ENCODE peak calls at places on chromosome 16, in nine cellular contexts. N is A549; X is fibroblast of pulmonary artery; L is NT2/D1; K is neural crest cell; H is GM03348; C is stimulated activated CD8-positive, alpha-beta memory T cell treated with anti-CD3 and anti-CD28 coated beads, Interleukin-4, amount 100 ng/mL, for 24 hours; A is activated CD4-positive, alpha-beta memory T cell treated with anti-CD3 and anti-CD28 coated beads, Interleukin-2, amount 10 ng/mL, durations not matched to agents 7 days and 5 days; Z is activated T-helper 1 cell treated with Interleukin-2 at 50 U/mL for 16 hours. G is an unnamed sample.

GRCh38 chr16:11359370-11359769 is 14.1 kb downstream of the RMI2 start:
- DNase-seq in N (no peak), X (no peak), L (no peak), K (no peak), H (no peak), C (no peak), A (no peak), Z (no peak), G (peak)

GRCh38 chr16:89556750-89557149 is 3.7 kb upstream of the RPL13 start:
- DNase-seq in N (no peak), X (no peak), L (no peak), K (no peak), H (no peak), C (no peak), A (no peak), Z (no peak), G (no peak)

GRCh38 chr16:67517661-67518423 is 10.8 kb upstream of the RIPOR1 start:
- DNase-seq in N (no peak), X (no peak), L (no peak), K (no peak), H (no peak), C (no peak), A (no peak), Z (no peak), G (no peak)

GRCh38 chr16:88983771-88984687 is 7.0 kb upstream of the CBFA2T3 start:
- DNase-seq in N (no peak), X (no peak), L (no peak), K (no peak), H (no peak), C (no peak), A (no peak), Z (no peak), G (no peak)

GRCh38 chr16:24452724-24453123 is 86.6 kb upstream of the RBBP6 start:
- DNase-seq in N (no peak), X (no peak), L (no peak), K (no peak), H (no peak), C (no peak), A (no peak), Z (no peak), G (no peak)

GRCh38 chr16:35391328-35391727 is 1931.9 kb downstream of the TP53TG3F start:
- DNase-seq in N (no peak), X (peak), L (peak), K (no peak), H (peak), C (no peak), A (peak), Z (no peak), G (peak)

GRCh38 chr16:85969159-85969558 is 70.2 kb downstream of the IRF8 start:
- DNase-seq in N (no peak), X (peak), L (no peak), K (no peak), H (peak), C (no peak), A (no peak), Z (no peak), G (peak)

GRCh38 chr16:85663891-85664321 is 24.8 kb downstream of the GINS2 start:
- DNase-seq in N (no peak), X (no peak), L (no peak), K (no peak), H (no peak), C (no peak), A (no peak), Z (no peak), G (no peak)

GRCh38 chr16:78447164-78447563 is 347.7 kb downstream of the WWOX start:
- DNase-seq in N (no peak), X (no peak), L (no peak), K (no peak), H (no peak), C (no peak), A (no peak), Z (no peak), G (no peak)

GRCh38 chr16:27685802-27686201 is 135.9 kb downstream of the KATNIP start:
- DNase-seq in N (no peak), X (peak), L (no peak), K (no peak), H (peak), C (no peak), A (no peak), Z (no peak), G (peak)

GRCh38 chr16:67961551-67961957 is 6.9 kb downstream of the SLC12A4 start:
- DNase-seq in N (no peak), X (no peak), L (no peak), K (no peak), H (no peak), C (no peak), A (no peak), Z (no peak), G (no peak)

GRCh38 chr16:68097088-68097487 is 11.9 kb downstream of the NFATC3 start:
- DNase-seq in N (no peak), X (no peak), L (no peak), K (no peak), H (no peak), C (no peak), A (no peak), Z (no peak), G (no peak)

GRCh38 chr16:84310642-84311041 is 16.0 kb downstream of the WFDC1 start:
- DNase-seq in N (no peak), X (no peak), L (no peak), K (no peak), H (no peak), C (no peak), A (no peak), Z (no peak), G (no peak)

GRCh38 chr16:15829460-15829859 is 27.4 kb downstream of the MYH11 start:
- DNase-seq in N (no peak), X (peak), L (no peak), K (no peak), H (no peak), C (no peak), A (no peak), Z (no peak), G (no peak)

GRCh38 chr16:55561319-55561848 is 5.1 kb upstream of the CAPNS2 start:
- DNase-seq in N (no peak), X (no peak), L (no peak), K (no peak), H (no peak), C (no peak), A (no peak), Z (no peak), G (no peak)

GRCh38 chr16:6856578-6856977 is 476.1 kb upstream of the RBFOX1 start:
- DNase-seq in N (no peak), X (no peak), L (no peak), K (no peak), H (no peak), C (no peak), A (no peak), Z (no peak), G (no peak)

GRCh38 chr16:6016530-6017184 is 919.1 kb upstream of the EEF2KMT start:
- DNase-seq in N (peak), X (peak), L (peak), K (no peak), H (no peak), C (no peak), A (no peak), Z (no peak), G (no peak)

GRCh38 chr16:85870159-85870558 is 28.8 kb upstream of the IRF8 start:
- DNase-seq in N (no peak), X (peak), L (no peak), K (no peak), H (no peak), C (no peak), A (no peak), Z (no peak), G (no peak)

GRCh38 chr16:66606000-66606751 is 1.7 kb downstream of the CMTM3 start:
- DNase-seq in N (no peak), X (no peak), L (no peak), K (no peak), H (peak), C (no peak), A (no peak), Z (no peak), G (peak)

GRCh38 chr16:13138528-13138927 is 237.1 kb downstream of the SHISA9 start:
- DNase-seq in N (no peak), X (no peak), L (no peak), K (no peak), H (no peak), C (no peak), A (no peak), Z (no peak), G (no peak)

GRCh38 chr16:27322858-27323780 is 9.3 kb downstream of the IL4R start:
- DNase-seq in N (no peak), X (no peak), L (no peak), K (no peak), H (no peak), C (no peak), A (no peak), Z (no peak), G (no peak)

GRCh38 chr16:88455610-88456355 is 2.7 kb downstream of the ZFPM1 start:
- DNase-seq in N (peak), X (peak), L (no peak), K (peak), H (peak), C (peak), A (peak), Z (peak), G (peak)

GRCh38 chr16:11136600-11136999 is 119.4 kb downstream of the SOCS1 start:
- DNase-seq in N (no peak), X (peak), L (no peak), K (no peak), H (peak), C (no peak), A (no peak), Z (no peak), G (peak)

GRCh38 chr16:4699030-4699556 is 5.7 kb downstream of the NUDT16L1 start:
- DNase-seq in N (no peak), X (no peak), L (no peak), K (no peak), H (no peak), C (no peak), A (no peak), Z (no peak), G (no peak)